ENCODE peak calls at places on chromosomes 6 and 20, in ten cellular contexts. T is A549, G is BJ, J is GM10248, H is astrocyte of the spinal cord, Y is progenitor cell of endocrine pancreas, K is ascending aorta, S is endodermal cell, E is brain microvascular endothelial cell, P is A673. X is an unnamed sample.
A peak's percentile ranks its signal among the peaks of the same experiment; 100 is the strongest.

GRCh38 chr6:128841518-128841917 is 41.4 kb upstream of the LAMA2 start:
- DNase-seq in Y (no peak), J (no peak), G (no peak), K (no peak), H (no peak), P (no peak), S (no peak), E (no peak), T (no peak), X (no peak)

GRCh38 chr6:100573169-100573568 is 108.4 kb upstream of the SIM1 start:
- DNase-seq in G (no peak), P (peak; percentile 51), S (no peak), J (no peak), H (peak; percentile 47), E (peak; percentile 50), K (no peak), Y (no peak), T (peak; percentile 18), X (no peak)

GRCh38 chr6:125301435-125302391 is at the start of gene HDDC2:
- DNase-seq in Y (peak; percentile 65), E (peak; percentile 44), S (peak; percentile 87), K (peak; percentile 84), P (peak; percentile 53), J (peak; percentile 78), G (no peak), H (peak; percentile 75), T (peak; percentile 60), X (peak; percentile 75)

GRCh38 chr6:70337379-70338073 is 34.6 kb upstream of the COL9A1 start:
- DNase-seq in H (no peak), E (no peak), S (no peak), P (no peak), K (no peak), G (no peak), J (no peak), Y (no peak), T (no peak), X (no peak)

GRCh38 chr6:170363255-170363654 is 56.7 kb downstream of the FAM120B start:
- DNase-seq in T (no peak), G (no peak), P (no peak), S (no peak), J (no peak), H (no peak), K (no peak), E (no peak), Y (no peak), X (no peak)

GRCh38 chr20:63118786-63119450 is 97.0 kb downstream of the YTHDF1 start:
- DNase-seq in P (no peak), T (no peak), Y (no peak), G (no peak), J (no peak), K (no peak), E (no peak), H (no peak), S (no peak), X (no peak)

GRCh38 chr20:16518068-16518783 is 55.0 kb downstream of the KIF16B start:
- DNase-seq in G (no peak), J (peak; percentile 50), T (peak; percentile 69), Y (no peak), P (peak; percentile 48), H (peak; percentile 41), E (peak; percentile 45), K (no peak), S (peak; percentile 88), X (peak; percentile 41)

GRCh38 chr20:46307139-46307998 is 929 bp downstream of the CDH22 start:
- DNase-seq in G (no peak), E (no peak), T (peak; percentile 69), H (peak; percentile 14), J (peak; percentile 94), S (peak; percentile 90), Y (peak; percentile 36), K (no peak), P (peak; percentile 73), X (peak; percentile 96)

GRCh38 chr6:170291271-170292110 is 613 bp upstream of the DLL1 start:
- DNase-seq in E (no peak), G (no peak), S (peak; percentile 91), H (no peak), J (peak; percentile 61), T (no peak), Y (peak; percentile 45), K (peak; percentile 74), P (peak; percentile 62), X (peak; percentile 74)

GRCh38 chr20:51560550-51561307 is 18.2 kb upstream of the NFATC2 start:
- DNase-seq in J (no peak), S (no peak), H (no peak), K (no peak), P (no peak), Y (no peak), T (no peak), G (no peak), E (no peak), X (no peak)

GRCh38 chr6:33197431-33198048 is 2.9 kb downstream of the RXRB start:
- DNase-seq in T (peak; percentile 68), J (peak; percentile 73), Y (no peak), H (peak; percentile 54), G (no peak), E (peak; percentile 61), K (no peak), P (peak; percentile 78), S (peak; percentile 80), X (peak; percentile 78)

GRCh38 chr6:43009124-43009523 is 4.6 kb downstream of the MEA1 start:
- DNase-seq in J (peak; percentile 32), S (peak; percentile 76), G (no peak), E (peak; percentile 34), Y (no peak), P (peak; percentile 66), T (peak; percentile 58), H (peak; percentile 19), K (no peak), X (peak; percentile 43)
- TF ChIP-seq CTCF in J (peak; percentile 46), S (peak; percentile 69), G (peak; percentile 59), E (peak; percentile 72), Y (peak; percentile 51), P (peak; percentile 61), T (peak; percentile 39), H (peak; percentile 60), K (peak; percentile 10), X (peak; percentile 53)

GRCh38 chr6:75568100-75568499 is 33.6 kb upstream of the SENP6 start:
- DNase-seq in P (no peak), S (no peak), J (no peak), H (no peak), G (no peak), E (no peak), K (no peak), T (no peak), Y (no peak), X (no peak)

GRCh38 chr6:75568965-75569364 is 32.7 kb upstream of the SENP6 start:
- DNase-seq in J (no peak), S (no peak), G (no peak), P (no peak), Y (no peak), T (no peak), H (no peak), E (no peak), K (no peak), X (no peak)

GRCh38 chr6:75566137-75566767 is 35.4 kb upstream of the SENP6 start:
- DNase-seq in J (no peak), Y (no peak), P (no peak), S (no peak), K (no peak), E (no peak), G (no peak), H (no peak), T (no peak), X (no peak)

GRCh38 chr6:75557068-75557467 is 44.6 kb upstream of the SENP6 start:
- DNase-seq in J (no peak), S (no peak), Y (no peak), H (no peak), P (no peak), K (no peak), T (no peak), E (no peak), G (no peak), X (no peak)

GRCh38 chr6:75563032-75563431 is 38.6 kb upstream of the SENP6 start:
- DNase-seq in G (no peak), S (peak; percentile 77), H (peak; percentile 34), J (no peak), K (no peak), P (peak; percentile 71), T (peak; percentile 65), Y (no peak), E (peak; percentile 16), X (peak; percentile 27)
- TF ChIP-seq CTCF in G (peak; percentile 54), S (peak; percentile 76), H (peak; percentile 51), J (peak; percentile 21), K (no peak), P (peak; percentile 58), T (no peak), Y (peak; percentile 49), E (peak; percentile 70), X (peak; percentile 58)

GRCh38 chr6:144931172-144932035 is 646.3 kb downstream of the UTRN start:
- DNase-seq in K (no peak), S (peak; percentile 75), Y (no peak), P (peak; percentile 66), T (peak; percentile 35), H (peak; percentile 41), G (no peak), J (peak; percentile 6), E (peak; percentile 50), X (no peak)
- TF ChIP-seq CTCF in K (no peak), S (peak; percentile 83), Y (peak; percentile 63), P (peak; percentile 74), T (peak; percentile 64), H (peak; percentile 77), G (peak; percentile 78), J (peak; percentile 54), E (peak; percentile 84), X (peak; percentile 58)

DNA sequence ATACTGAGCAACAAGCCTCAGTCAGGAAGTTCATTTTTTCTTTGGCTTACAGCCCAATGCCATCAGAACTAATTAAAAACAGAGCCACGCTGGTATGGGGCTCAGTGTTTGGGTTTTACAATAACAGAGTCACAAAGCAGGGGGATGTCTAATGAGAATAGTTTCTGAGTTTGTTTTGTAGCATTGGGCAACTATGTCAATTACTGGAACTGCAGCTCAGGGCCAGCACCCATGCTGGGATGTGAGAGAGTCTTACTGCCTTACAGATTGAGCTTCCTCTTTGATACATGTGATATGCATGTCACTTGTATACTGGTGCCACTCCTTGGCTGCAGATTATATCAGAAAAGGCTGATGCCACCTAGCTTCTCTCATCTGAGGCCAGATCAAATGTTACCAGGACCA is 117.6 kb downstream of the TFAP2B start:
- DNase-seq in S (no peak), T (no peak), P (peak; percentile 98), E (no peak), K (no peak), J (no peak), Y (no peak), G (no peak), H (no peak), X (no peak)
- TF ChIP-seq CTCF in S (no peak), T (no peak), P (peak; percentile 16), E (no peak), K (no peak), J (no peak), Y (no peak), G (no peak), H (no peak), X (no peak)

GRCh38 chr6:139250296-139251274 is 41.2 kb downstream of the TXLNB start:
- DNase-seq in S (peak; percentile 91), P (peak; percentile 70), J (peak; percentile 69), T (peak; percentile 53), K (no peak), H (peak; percentile 47), Y (peak; percentile 21), E (peak; percentile 60), G (no peak), X (peak; percentile 66)
- TF ChIP-seq CTCF in S (peak; percentile 83), P (peak; percentile 68), J (peak; percentile 72), T (peak; percentile 20), K (peak; percentile 64), H (peak; percentile 82), Y (peak; percentile 64), E (peak; percentile 93), G (peak; percentile 71), X (peak; percentile 72)

GRCh38 chr6:106688177-106688951 is 59.0 kb downstream of the QRSL1 start:
- DNase-seq in G (no peak), E (no peak), J (peak; percentile 22), K (no peak), H (no peak), T (peak; percentile 7), Y (no peak), P (peak; percentile 22), S (no peak), X (no peak)
- TF ChIP-seq CTCF in G (no peak), E (no peak), J (no peak), K (no peak), H (no peak), T (no peak), Y (no peak), P (peak; percentile 32), S (no peak), X (no peak)